ENCODE peak calls at places on chromosomes 6 and 20, in four cellular contexts. L, P, K and W are unnamed samples.

GRCh38 chr6:94813806-94814205 is 763.5 kb upstream of the MANEA start:
- DNase-seq in L (no peak), P (no peak), K (no peak), W (no peak)

GRCh38 chr20:32523613-32524218 is 61.4 kb downstream of the NOL4L start:
- DNase-seq in L (no peak), P (peak), K (no peak), W (no peak)

GRCh38 chr20:22567944-22568871 is 16.2 kb downstream of the FOXA2 start:
- DNase-seq in L (no peak), P (no peak), K (no peak), W (no peak)

GRCh38 chr6:33568826-33569570 is 11.1 kb downstream of the BAK1 start:
- DNase-seq in L (no peak), P (no peak), K (no peak), W (no peak)

GRCh38 chr6:140271759-140272377 is 897.4 kb upstream of the CITED2 start:
- DNase-seq in L (no peak), P (no peak), K (peak), W (no peak)

GRCh38 chr6:53746442-53747103 is 48.2 kb upstream of the LRRC1 start:
- DNase-seq in L (peak), P (no peak), K (no peak), W (no peak)

GRCh38 chr6:168528457-168529095 is 87.6 kb downstream of the SMOC2 start:
- DNase-seq in L (no peak), P (no peak), K (no peak), W (no peak)

GRCh38 chr20:59598625-59599310 is 5.6 kb upstream of the PHACTR3 start:
- DNase-seq in L (peak), P (peak), K (peak), W (peak)

GRCh38 chr6:37177083-37177949 is 7.4 kb downstream of the PIM1 start:
- DNase-seq in L (no peak), P (no peak), K (no peak), W (peak)

GRCh38 chr6:77876300-77876699 is 223.5 kb downstream of the MEI4 start:
- DNase-seq in L (no peak), P (no peak), K (no peak), W (no peak)

GRCh38 chr20:57262244-57263126 is 4.0 kb downstream of the BMP7 start:
- DNase-seq in L (no peak), P (no peak), K (no peak), W (no peak)

GRCh38 chr6:109523478-109523877 is 40.5 kb upstream of the ZBTB24 start:
- DNase-seq in L (no peak), P (no peak), K (no peak), W (no peak)

GRCh38 chr6:84078335-84078734 is 44.8 kb downstream of the MRAP2 start:
- DNase-seq in L (no peak), P (no peak), K (no peak), W (no peak)

GRCh38 chr6:55919909-55920308 is 44.5 kb upstream of the BMP5 start:
- DNase-seq in L (no peak), P (no peak), K (no peak), W (no peak)

GRCh38 chr6:72676995-72677394 is 55.1 kb downstream of the KCNQ5 start:
- DNase-seq in L (no peak), P (no peak), K (no peak), W (no peak)

GRCh38 chr6:39841923-39842322 is 49.7 kb downstream of the DAAM2 start:
- DNase-seq in L (no peak), P (no peak), K (no peak), W (no peak)

GRCh38 chr6:134289204-134289575 is 28.7 kb downstream of the SGK1 start:
- DNase-seq in L (no peak), P (no peak), K (no peak), W (no peak)

GRCh38 chr6:42313038-42313437 is 95.4 kb upstream of the MRPS10 start:
- DNase-seq in L (no peak), P (no peak), K (no peak), W (no peak)
- TF ChIP-seq NFIC in L (no peak), P (no peak), K (no peak), W (no peak)

GRCh38 chr20:44217342-44218092 is 6.9 kb upstream of the OSER1 start:
- DNase-seq in L (peak), P (peak), K (no peak), W (peak)

GRCh38 chr20:44219287-44219686 is 8.7 kb upstream of the OSER1 start:
- DNase-seq in L (no peak), P (no peak), K (no peak), W (peak)

GRCh38 chr20:44221368-44221767 is 10.8 kb upstream of the OSER1 start:
- DNase-seq in L (no peak), P (no peak), K (no peak), W (no peak)

GRCh38 chr20:44219791-44220190 is 9.2 kb upstream of the OSER1 start:
- DNase-seq in L (no peak), P (no peak), K (no peak), W (no peak)

DNA sequence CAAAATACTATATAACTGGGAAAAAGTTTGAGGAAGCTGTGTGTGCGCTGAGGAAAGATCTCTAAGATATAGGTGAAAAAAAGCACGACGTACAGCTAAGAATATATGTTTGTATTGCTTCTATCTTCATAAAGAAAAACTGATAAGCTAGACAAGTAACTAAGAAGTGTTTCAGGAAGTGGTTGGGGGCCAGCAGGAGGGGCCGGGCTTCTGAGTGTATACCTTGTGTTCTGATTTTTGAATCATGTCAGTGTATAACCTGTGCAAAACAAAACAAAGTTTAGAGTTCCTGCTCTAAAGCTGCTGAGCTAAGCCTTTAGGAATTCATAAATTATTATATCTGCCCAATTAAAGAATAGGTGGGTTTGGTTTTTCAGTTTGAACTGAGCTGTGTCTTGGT is 7.9 kb upstream of the OSER1 start:
- DNase-seq in L (no peak), P (no peak), K (no peak), W (no peak)
- H3K9ac ChIP-seq in L (no peak), P (no peak), K (no peak), W (no peak)

GRCh38 chr20:63183422-63184146 is 32.3 kb downstream of the YTHDF1 start:
- DNase-seq in L (peak), P (peak), K (no peak), W (peak)
- TF ChIP-seq NFIC in L (no peak), P (no peak), K (no peak), W (no peak)

GRCh38 chr20:41030536-41031242 is 2.1 kb downstream of the TOP1 start:
- DNase-seq in L (peak), P (no peak), K (no peak), W (no peak)
- H3K9ac ChIP-seq in L (peak), P (peak), K (peak), W (peak)

GRCh38 chr20:36548006-36548315 is 6.6 kb downstream of the MYL9 start:
- DNase-seq in L (peak), P (peak), K (no peak), W (peak)

GRCh38 chr20:36547186-36548005 is 6.1 kb downstream of the MYL9 start:
- DNase-seq in L (no peak), P (no peak), K (no peak), W (no peak)

GRCh38 chr20:36549942-36550796 is 8.8 kb downstream of the MYL9 start:
- DNase-seq in L (no peak), P (no peak), K (no peak), W (no peak)

GRCh38 chr20:36549628-36549941 is 8.3 kb downstream of the MYL9 start:
- DNase-seq in L (no peak), P (no peak), K (no peak), W (no peak)

DNA sequence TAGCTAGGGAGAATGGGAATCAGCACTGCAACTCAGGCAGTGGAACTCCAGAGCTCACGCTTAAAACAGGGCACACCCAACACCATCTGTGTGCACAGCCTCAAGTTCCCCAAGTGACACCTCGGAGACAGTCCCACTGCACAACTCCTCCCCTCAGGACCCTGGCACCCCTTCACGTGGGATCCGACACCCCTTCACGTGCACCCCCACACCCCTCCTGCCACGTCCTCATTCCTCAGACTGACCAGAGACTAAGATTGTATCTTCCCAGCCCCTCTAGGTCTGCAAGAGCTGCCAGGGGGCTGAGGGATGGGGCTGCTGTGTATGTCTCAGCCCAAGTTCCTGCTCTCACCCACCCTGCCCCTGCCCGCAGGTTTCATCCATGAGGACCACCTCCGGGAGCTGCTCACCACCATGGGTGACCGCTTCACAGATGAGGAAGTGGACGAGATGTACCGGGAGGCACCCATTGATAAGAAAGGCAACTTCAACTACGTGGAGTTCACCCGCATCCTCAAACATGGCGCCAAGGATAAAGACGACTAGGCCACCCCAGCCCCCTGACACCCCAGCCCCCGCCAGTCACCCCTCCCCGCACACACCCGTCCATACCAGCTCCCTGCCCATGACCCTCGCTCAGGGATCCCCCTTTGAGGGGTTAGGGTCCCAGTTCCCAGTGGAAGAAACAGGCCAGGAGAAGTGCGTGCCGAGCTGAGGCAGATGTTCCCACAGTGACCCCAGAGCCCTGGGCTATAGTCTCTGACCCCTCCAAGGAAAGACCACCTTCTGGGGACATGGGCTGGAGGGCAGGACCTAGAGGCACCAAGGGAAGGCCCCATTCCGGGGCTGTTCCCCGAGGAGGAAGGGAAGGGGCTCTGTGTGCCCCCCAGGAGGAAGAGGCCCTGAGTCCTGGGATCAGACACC is 7.6 kb downstream of the MYL9 start:
- DNase-seq in L (no peak), P (no peak), K (no peak), W (no peak)
- TF ChIP-seq NFIC in L (no peak), P (no peak), K (no peak), W (no peak)

DNA sequence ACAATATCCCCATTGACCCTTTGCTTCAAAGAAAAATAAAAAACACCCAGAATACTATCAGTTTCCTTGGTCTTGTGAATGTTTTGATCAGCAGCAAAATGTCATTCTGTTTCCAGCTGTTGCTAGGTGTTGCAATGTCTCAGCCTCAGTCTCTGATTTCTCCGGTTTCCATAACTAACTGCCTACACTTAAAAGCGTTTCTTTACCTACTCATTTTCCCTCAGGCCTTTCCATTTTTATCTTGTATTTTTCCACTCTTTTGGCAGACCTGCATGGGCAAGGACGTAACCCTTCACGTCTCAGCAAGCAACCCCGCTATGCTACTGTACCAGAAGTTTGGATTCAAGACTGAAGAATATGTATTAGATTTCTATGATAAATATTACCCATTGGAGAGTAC is 49.4 kb downstream of the KAT14 start:
- DNase-seq in L (no peak), P (no peak), K (no peak), W (no peak)
- H3K9ac ChIP-seq in L (no peak), P (no peak), K (no peak), W (no peak)

GRCh38 chr6:42460892-42461291 is 9.2 kb upstream of the TRERF1 start:
- DNase-seq in L (no peak), P (no peak), K (no peak), W (no peak)
- TF ChIP-seq NFIC in L (no peak), P (no peak), K (no peak), W (no peak)

GRCh38 chr6:138508676-138508988 is 9.3 kb upstream of the NHSL1 start:
- DNase-seq in L (no peak), P (no peak), K (no peak), W (no peak)

GRCh38 chr6:138514860-138515540 is 15.7 kb upstream of the NHSL1 start:
- DNase-seq in L (no peak), P (no peak), K (no peak), W (no peak)

GRCh38 chr6:138515657-138516056 is 16.4 kb upstream of the NHSL1 start:
- DNase-seq in L (peak), P (no peak), K (no peak), W (no peak)

GRCh38 chr6:138509371-138509770 is 10.1 kb upstream of the NHSL1 start:
- DNase-seq in L (peak), P (peak), K (no peak), W (peak)

DNA sequence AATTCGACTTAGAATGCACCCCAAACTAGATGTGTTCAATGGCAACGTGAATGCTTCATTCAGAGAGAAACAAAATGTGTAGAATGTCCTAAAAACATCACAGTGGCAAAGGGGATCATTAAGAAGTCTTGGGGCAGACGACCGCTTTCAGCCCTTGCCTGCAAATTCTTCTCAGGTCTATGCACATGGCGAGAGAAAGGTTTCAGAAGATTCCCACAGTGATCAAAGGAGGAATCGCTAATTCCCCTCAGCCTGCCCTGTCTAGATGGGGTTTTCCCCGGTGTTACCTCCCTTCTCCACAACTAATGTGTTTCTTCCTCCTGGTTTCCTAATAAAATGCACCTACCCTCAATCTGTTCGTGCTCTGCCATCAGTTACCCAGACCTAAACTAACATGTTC is 13.3 kb upstream of the NHSL1 start:
- DNase-seq in L (no peak), P (no peak), K (no peak), W (no peak)
- H3K9ac ChIP-seq in L (no peak), P (no peak), K (no peak), W (no peak)

GRCh38 chr6:1028744-1029143 is 283.2 kb upstream of the FOXQ1 start:
- DNase-seq in L (no peak), P (no peak), K (no peak), W (no peak)
- TF ChIP-seq NFIC in L (no peak), P (no peak), K (no peak), W (no peak)